ENCODE peak calls at places on chromosomes 3 and 15, in six cellular contexts. D is SK-N-SH, V is GM23248, B is PC-3, Y is HCT116, E is Karpas-422. N is an unnamed sample. For H3K9me2, the result is how much of the 10 kb centered on the place peaks cover.

GRCh38 chr3:53044371-53045106 is 1.3 kb downstream of the SFMBT1 start:
- DNase-seq in D (peak), V (peak), B (peak), Y (no peak), E (peak), N (peak)

GRCh38 chr3:114527036-114527644 is 233.3 kb downstream of the TIGIT start:
- DNase-seq in D (peak), V (peak), B (peak), Y (no peak), E (peak), N (no peak)

GRCh38 chr3:24156466-24156865 is 211.4 kb downstream of the NR1D2 start:
- DNase-seq in D (no peak), V (peak), B (peak), Y (peak), E (no peak), N (no peak)

GRCh38 chr3:158520433-158520832 is 50.6 kb upstream of the MLF1 start:
- DNase-seq in D (no peak), V (no peak), B (no peak), Y (no peak), E (no peak), N (no peak)

GRCh38 chr15:77830041-77830440 is 197.3 kb upstream of the LINGO1 start:
- DNase-seq in D (no peak), V (peak), B (no peak), Y (peak), E (no peak), N (no peak)

GRCh38 chr3:94082412-94082937 is 19.6 kb downstream of the NSUN3 start:
- DNase-seq in D (no peak), V (no peak), B (no peak), Y (no peak), E (no peak), N (no peak)

GRCh38 chr3:184188080-184188479 is 2.1 kb downstream of the ABCF3 start:
- DNase-seq in D (no peak), V (no peak), B (no peak), Y (no peak), E (no peak), N (no peak)

GRCh38 chr3:141460097-141460704 is 26.6 kb upstream of the RASA2 start:
- DNase-seq in D (peak), V (peak), B (peak), Y (peak), E (peak), N (peak)

GRCh38 chr15:41263891-41264351 is 32.9 kb downstream of the CHP1 start:
- DNase-seq in D (no peak), V (peak), B (no peak), Y (no peak), E (no peak), N (peak)

GRCh38 chr3:131402391-131403039 is 20.9 kb downstream of the NUDT16 start:
- DNase-seq in D (no peak), V (peak), B (peak), Y (no peak), E (peak), N (no peak)

GRCh38 chr3:21531909-21532308 is 219.1 kb downstream of the ZNF385D start:
- DNase-seq in D (no peak), V (no peak), B (no peak), Y (no peak), E (no peak), N (no peak)

GRCh38 chr15:84942456-84942855 is 39.2 kb upstream of the PDE8A start:
- DNase-seq in D (no peak), V (no peak), B (no peak), Y (no peak), E (no peak), N (no peak)

GRCh38 chr15:76320012-76320411 is 8.7 kb upstream of the ETFA start:
- DNase-seq in D (no peak), V (no peak), B (peak), Y (no peak), E (no peak), N (no peak)

GRCh38 chr15:68032672-68033071 is 21.4 kb upstream of the PIAS1 start:
- DNase-seq in D (no peak), V (no peak), B (no peak), Y (no peak), E (no peak), N (no peak)

GRCh38 chr3:180855364-180855763 is 57.1 kb upstream of the FXR1 start:
- DNase-seq in D (no peak), V (peak), B (peak), Y (peak), E (peak), N (peak)

GRCh38 chr15:101489236-101489632 is 273 bp downstream of the PCSK6 start:
- DNase-seq in D (peak), V (peak), B (peak), Y (peak), E (no peak), N (no peak)

GRCh38 chr3:51190199-51190598 is 194.9 kb upstream of the MANF start:
- DNase-seq in D (no peak), V (no peak), B (no peak), Y (no peak), E (no peak), N (no peak)

GRCh38 chr3:41164776-41165175 is 34.5 kb upstream of the CTNNB1 start:
- DNase-seq in D (no peak), V (no peak), B (no peak), Y (no peak), E (no peak), N (no peak)
- H3K9me2 ChIP-seq in D (under half), V (under half), B (under half), Y (under half), E (under half), N (under half)

GRCh38 chr15:73956276-73957086 is 30.2 kb downstream of the LOXL1 start:
- DNase-seq in D (no peak), V (peak), B (peak), Y (peak), E (no peak), N (no peak)
- H3K9ac ChIP-seq in D (peak), V (peak), B (peak), Y (peak), E (no peak), N (no peak)

DNA sequence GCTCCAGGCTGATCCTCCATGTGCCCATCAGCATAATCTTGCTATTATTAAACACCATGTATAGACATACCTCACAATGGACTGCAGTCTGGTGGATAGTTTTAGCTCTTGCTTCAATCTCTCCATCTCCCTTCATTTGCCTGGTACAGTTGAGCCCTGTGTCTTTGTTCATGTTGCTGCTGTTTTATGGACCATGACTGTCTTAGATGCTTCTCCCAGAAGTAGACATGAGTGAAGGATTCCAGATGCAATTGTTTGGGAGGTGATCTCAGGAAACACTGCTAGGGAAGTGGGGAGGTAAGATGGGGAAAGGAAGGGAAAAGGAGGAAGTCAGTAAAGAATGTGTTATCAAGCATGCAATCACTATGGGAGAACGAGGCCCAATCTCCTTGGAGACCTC is 36.3 kb upstream of the CTNNB1 start:
- DNase-seq in D (no peak), V (no peak), B (no peak), Y (no peak), E (no peak), N (no peak)
- H3K9me2 ChIP-seq in D (under half), V (under half), B (under half), Y (under half), E (under half), N (under half)

GRCh38 chr3:161104561-161105551 is at the start of gene B3GALNT1:
- DNase-seq in D (peak), V (peak), B (peak), Y (no peak), E (peak), N (no peak)

GRCh38 chr3:161101609-161102008 is 3.5 kb downstream of the B3GALNT1 start:
- DNase-seq in D (no peak), V (no peak), B (no peak), Y (no peak), E (no peak), N (no peak)

GRCh38 chr3:161096771-161097367 is 8.3 kb downstream of the B3GALNT1 start:
- DNase-seq in D (peak), V (no peak), B (peak), Y (no peak), E (peak), N (peak)

DNA sequence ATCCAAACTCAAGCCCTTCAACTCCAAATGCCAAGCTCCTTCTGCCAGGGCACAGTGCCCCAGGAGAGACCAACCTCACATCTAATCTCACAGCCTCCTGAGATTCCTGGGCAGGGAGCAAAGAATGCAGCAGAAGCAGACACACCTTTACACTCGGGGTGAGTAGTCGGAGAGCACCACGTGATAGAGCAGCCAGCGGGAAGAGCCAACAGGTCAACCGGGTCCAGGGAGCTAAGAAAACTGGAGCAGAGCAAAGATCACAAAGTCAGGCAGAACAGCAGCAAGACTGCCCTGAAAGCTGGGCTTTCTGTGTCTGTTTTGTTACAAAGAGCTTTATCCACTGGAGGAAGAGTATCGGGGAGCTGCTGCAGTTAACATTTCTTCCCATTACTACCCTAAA is 4.2 kb downstream of the B3GALNT1 start:
- DNase-seq in D (no peak), V (no peak), B (no peak), Y (no peak), E (no peak), N (no peak)
- H3K9ac ChIP-seq in D (no peak), V (no peak), B (no peak), Y (no peak), E (no peak), N (no peak)

GRCh38 chr3:16793321-16793720 is 91.4 kb upstream of the PLCL2 start:
- DNase-seq in D (no peak), V (no peak), B (no peak), Y (no peak), E (no peak), N (no peak)

GRCh38 chr3:16790432-16791379 is 94.0 kb upstream of the PLCL2 start:
- DNase-seq in D (no peak), V (no peak), B (no peak), Y (no peak), E (no peak), N (no peak)

GRCh38 chr3:16789344-16790100 is 95.2 kb upstream of the PLCL2 start:
- DNase-seq in D (no peak), V (no peak), B (no peak), Y (no peak), E (no peak), N (no peak)

GRCh38 chr3:16784958-16785357 is 99.8 kb upstream of the PLCL2 start:
- DNase-seq in D (no peak), V (no peak), B (no peak), Y (no peak), E (no peak), N (no peak)

GRCh38 chr3:16788440-16789057 is 96.2 kb upstream of the PLCL2 start:
- DNase-seq in D (no peak), V (no peak), B (no peak), Y (no peak), E (no peak), N (no peak)
- H3K9me2 ChIP-seq in D (under half), V (under half), B (under half), Y (under half), E (under half), N (under half)

GRCh38 chr3:60073228-60073627 is 1023.4 kb upstream of the CFAP20DC start:
- DNase-seq in D (no peak), V (no peak), B (no peak), Y (no peak), E (no peak), N (no peak)
- H3K9ac ChIP-seq in D (no peak), V (no peak), B (no peak), Y (no peak), E (no peak), N (no peak)

GRCh38 chr3:41158947-41159346 is 40.4 kb upstream of the CTNNB1 start:
- DNase-seq in D (no peak), V (no peak), B (peak), Y (no peak), E (no peak), N (no peak)

GRCh38 chr3:41169038-41169437 is 30.3 kb upstream of the CTNNB1 start:
- DNase-seq in D (no peak), V (peak), B (no peak), Y (no peak), E (no peak), N (no peak)

GRCh38 chr3:41159581-41160189 is 39.6 kb upstream of the CTNNB1 start:
- DNase-seq in D (no peak), V (no peak), B (peak), Y (peak), E (no peak), N (no peak)

GRCh38 chr3:41167722-41168497 is 31.4 kb upstream of the CTNNB1 start:
- DNase-seq in D (no peak), V (no peak), B (no peak), Y (no peak), E (no peak), N (no peak)

GRCh38 chr3:41163399-41163798 is 35.9 kb upstream of the CTNNB1 start:
- DNase-seq in D (no peak), V (no peak), B (no peak), Y (no peak), E (no peak), N (no peak)
- H3K9me2 ChIP-seq in D (under half), V (under half), B (under half), Y (under half), E (under half), N (under half)

GRCh38 chr3:140097874-140098273 is 162.9 kb downstream of the CLSTN2 start:
- DNase-seq in D (no peak), V (no peak), B (no peak), Y (no peak), E (no peak), N (peak)

GRCh38 chr3:140103986-140104645 is 169.1 kb downstream of the CLSTN2 start:
- DNase-seq in D (no peak), V (no peak), B (no peak), Y (no peak), E (no peak), N (no peak)

GRCh38 chr3:140100479-140100878 is 165.5 kb downstream of the CLSTN2 start:
- DNase-seq in D (no peak), V (no peak), B (no peak), Y (no peak), E (no peak), N (no peak)

DNA sequence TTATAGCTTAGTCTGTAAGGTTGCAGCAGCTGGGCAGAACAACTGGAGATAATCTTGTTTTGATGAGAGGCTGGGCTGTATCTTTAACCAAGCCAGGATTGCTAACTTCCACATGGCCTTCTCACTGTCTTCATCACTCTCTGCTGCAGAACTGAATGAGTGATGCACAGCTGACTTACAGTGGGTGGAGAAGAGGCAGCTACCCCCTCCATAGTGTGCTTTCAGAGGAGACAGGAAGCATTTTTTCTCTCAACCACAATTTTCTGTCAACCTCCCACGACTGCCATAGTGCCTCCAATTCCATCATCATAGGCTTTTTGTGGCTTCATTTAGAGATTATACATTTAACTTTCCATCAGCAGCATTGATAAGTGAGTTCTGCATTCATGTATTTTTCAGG is 168.2 kb downstream of the CLSTN2 start:
- DNase-seq in D (no peak), V (no peak), B (no peak), Y (no peak), E (no peak), N (no peak)
- H3K9ac ChIP-seq in D (no peak), V (no peak), B (no peak), Y (no peak), E (no peak), N (no peak)

GRCh38 chr3:41162541-41162940 is 36.8 kb upstream of the CTNNB1 start:
- DNase-seq in D (no peak), V (no peak), B (no peak), Y (no peak), E (no peak), N (no peak)
- H3K9me2 ChIP-seq in D (under half), V (under half), B (under half), Y (under half), E (under half), N (under half)